ENCODE peak calls at places on chromosomes 13 and 19, in five cellular contexts. A is GM23248, F is hepatocyte, N is K562, L is IMR-90. T is an unnamed sample.

GRCh38 chr19:15368798-15369593 is 10.6 kb downstream of the AKAP8 start:
- DNase-seq in A (no peak), F (no peak), N (no peak), L (no peak), T (no peak)

GRCh38 chr13:20525144-20525600 is 485 bp downstream of the CRYL1 start:
- DNase-seq in A (peak), F (peak), N (no peak), L (no peak), T (peak)

GRCh38 chr13:36965767-36966166 is 33.4 kb downstream of the ALG5 start:
- DNase-seq in A (peak), F (no peak), N (no peak), L (peak), T (peak)

GRCh38 chr13:27339299-27339698 is 68.7 kb downstream of the RASL11A start:
- DNase-seq in A (peak), F (peak), N (peak), L (peak), T (peak)

GRCh38 chr13:44399045-44399444 is 25.4 kb downstream of the SERP2 start:
- DNase-seq in A (no peak), F (no peak), N (no peak), L (no peak), T (no peak)

GRCh38 chr13:38693641-38694040 is 6.8 kb downstream of the FREM2 start:
- DNase-seq in A (no peak), F (no peak), N (no peak), L (no peak), T (no peak)

GRCh38 chr13:28744091-28744536 is 25.3 kb upstream of the SLC46A3 start:
- DNase-seq in A (peak), F (no peak), N (peak), L (peak), T (peak)

GRCh38 chr13:113506871-113507388 is 16.4 kb upstream of the DCUN1D2 start:
- DNase-seq in A (no peak), F (no peak), N (no peak), L (no peak), T (no peak)

GRCh38 chr13:91158015-91158390 is 189.5 kb upstream of the MIR17HG start:
- DNase-seq in A (no peak), F (no peak), N (no peak), L (no peak), T (no peak)

GRCh38 chr19:16297575-16298178 is 26.9 kb upstream of the KLF2 start:
- DNase-seq in A (no peak), F (no peak), N (no peak), L (no peak), T (no peak)

GRCh38 chr19:14472202-14472961 is 2.8 kb downstream of the PTGER1 start:
- DNase-seq in A (peak), F (peak), N (peak), L (peak), T (peak)

GRCh38 chr13:19927117-19927734 is 31.3 kb upstream of the ZMYM2 start:
- DNase-seq in A (peak), F (peak), N (no peak), L (peak), T (peak)

GRCh38 chr13:66879971-66880370 is 350.2 kb downstream of the PCDH9 start:
- DNase-seq in A (no peak), F (no peak), N (no peak), L (no peak), T (no peak)

GRCh38 chr13:36553501-36553900 is 120.3 kb upstream of the SERTM1 start:
- DNase-seq in A (no peak), F (peak), N (no peak), L (no peak), T (no peak)

GRCh38 chr13:64371461-64371860 is 2858.7 kb downstream of the PCDH9 start:
- DNase-seq in A (no peak), F (no peak), N (no peak), L (no peak), T (no peak)

GRCh38 chr13:64371045-64371444 is 2859.1 kb downstream of the PCDH9 start:
- DNase-seq in A (no peak), F (no peak), N (no peak), L (peak), T (no peak)

DNA sequence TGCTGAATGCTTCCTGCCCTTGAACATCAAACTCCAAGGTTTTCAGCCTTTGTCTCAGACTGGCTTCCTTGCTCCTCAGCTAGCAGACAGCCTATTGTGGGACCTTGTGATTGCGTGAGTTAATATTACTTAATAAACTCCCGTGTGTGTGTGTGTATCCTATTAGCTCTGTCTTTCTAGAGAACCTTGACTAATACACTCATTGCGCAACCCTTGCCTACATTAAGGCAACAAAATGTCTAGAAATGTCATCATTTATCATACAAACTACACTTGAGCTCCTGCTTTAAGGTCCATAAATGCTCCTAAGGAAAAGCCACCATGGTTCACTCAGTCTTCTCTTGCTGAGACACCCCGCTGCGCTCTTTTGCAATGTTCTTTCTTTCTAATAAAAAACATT is 2861.0 kb downstream of the PCDH9 start:
- DNase-seq in A (peak), F (no peak), N (no peak), L (peak), T (no peak)
- H3K4me2 ChIP-seq in A (no peak), F (no peak), N (no peak), L (no peak), T (no peak)

GRCh38 chr13:40127476-40127875 is 472.0 kb downstream of the COG6 start:
- DNase-seq in A (no peak), F (no peak), N (no peak), L (no peak), T (no peak)
- H3K4me2 ChIP-seq in A (no peak), F (no peak), N (no peak), L (no peak), T (no peak)

DNA sequence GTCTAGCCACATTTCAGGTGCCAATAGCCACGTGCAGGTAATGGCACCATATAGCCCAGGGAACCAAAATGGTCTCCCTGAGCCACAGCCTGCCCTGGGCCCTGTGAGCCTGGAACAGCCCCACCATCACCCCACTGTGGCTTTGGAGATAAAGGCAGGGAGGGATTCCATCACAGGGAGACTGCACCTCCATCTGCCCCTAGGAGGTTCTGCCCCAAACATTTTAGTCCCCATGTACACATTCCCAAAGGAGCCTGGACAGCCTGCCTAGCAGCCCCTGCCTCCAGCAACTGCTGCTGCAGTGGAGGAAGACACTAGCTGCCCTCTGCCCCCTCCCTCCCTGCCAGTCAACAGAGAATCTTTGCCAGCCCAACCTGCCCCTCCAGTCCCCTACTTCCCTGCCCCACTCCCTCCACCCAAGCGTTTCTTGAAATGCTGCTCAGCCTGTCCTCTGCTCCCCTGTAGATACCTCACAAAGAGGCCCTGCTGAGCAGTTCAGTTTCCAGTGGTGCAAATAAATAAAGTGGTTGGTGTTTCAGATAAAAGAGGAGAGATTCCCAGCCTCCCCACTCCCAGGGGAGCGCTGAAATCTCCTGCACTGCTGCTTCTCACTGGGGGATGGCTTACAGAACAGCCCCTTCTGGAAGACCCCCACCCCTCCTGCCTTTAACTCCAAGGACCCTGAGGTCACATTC is 921.8 kb downstream of the UQCRFS1 start:
- DNase-seq in A (no peak), F (no peak), N (no peak), L (no peak), T (peak)
- H3K4me2 ChIP-seq in A (no peak), F (no peak), N (no peak), L (no peak), T (no peak)

DNA sequence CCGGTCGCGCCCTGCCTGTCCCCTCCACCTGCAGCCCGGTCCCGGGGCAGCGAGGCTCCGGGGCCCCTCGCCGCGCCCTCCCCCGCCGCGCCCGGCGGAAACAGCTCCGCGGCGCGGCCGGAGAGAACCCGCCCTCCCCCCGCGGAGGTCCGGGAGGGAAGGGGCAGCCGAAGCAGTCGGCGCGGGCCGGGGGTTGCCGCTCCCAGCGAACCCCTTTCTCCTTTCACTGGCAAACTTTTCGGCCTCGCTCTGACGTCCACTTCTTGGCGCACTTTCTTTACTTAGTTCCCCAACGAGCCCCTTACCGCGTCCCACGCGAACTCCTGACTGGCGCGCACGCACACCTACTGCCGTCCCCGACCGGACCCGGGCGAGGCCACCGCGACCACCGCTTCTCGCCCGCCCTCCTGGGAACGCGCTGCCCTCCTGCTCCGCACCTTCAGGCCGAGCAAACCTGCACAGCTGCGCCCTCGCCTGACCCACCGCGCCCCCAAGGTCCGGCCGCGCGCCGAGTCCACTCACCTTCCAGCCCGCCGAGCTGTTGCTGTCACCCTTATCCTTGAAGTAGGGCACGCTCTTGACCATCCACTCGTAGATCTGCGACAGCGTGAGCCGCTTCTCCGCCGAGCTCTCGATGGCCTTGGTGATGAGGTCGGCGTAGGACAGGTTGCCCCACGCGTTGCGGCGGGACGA is 1.2 kb downstream of the FOXO1 start:
- DNase-seq in A (peak), F (peak), N (peak), L (no peak), T (peak)
- H3K4me2 ChIP-seq in A (peak), F (peak), N (peak), L (peak), T (peak)

GRCh38 chr13:99314640-99315176 is 7.5 kb upstream of the GPR183 start:
- DNase-seq in A (peak), F (no peak), N (peak), L (peak), T (no peak)

GRCh38 chr13:99313941-99314340 is 6.7 kb upstream of the GPR183 start:
- DNase-seq in A (no peak), F (no peak), N (no peak), L (no peak), T (no peak)

GRCh38 chr13:99316657-99317244 is 9.6 kb upstream of the GPR183 start:
- DNase-seq in A (no peak), F (no peak), N (no peak), L (no peak), T (no peak)

GRCh38 chr13:99315186-99315585 is 8.0 kb upstream of the GPR183 start:
- DNase-seq in A (peak), F (no peak), N (no peak), L (no peak), T (no peak)

GRCh38 chr13:99316224-99316623 is 9.0 kb upstream of the GPR183 start:
- DNase-seq in A (no peak), F (no peak), N (no peak), L (no peak), T (no peak)
- H3K4me2 ChIP-seq in A (no peak), F (no peak), N (no peak), L (no peak), T (no peak)

T was measured in mesendoderm.